ENCODE peak calls at places on chromosomes 13 and 19, in nine cellular contexts. One of them, this sample, is unnamed.

GRCh38 chr19:8897106-8897505 is 64.9 kb downstream of the MBD3L1 start:
- DNase-seq in CD8-positive, alpha-beta T cell: no peak
- DNase-seq in hepatocyte: no peak
- DNase-seq in foreskin fibroblast: no peak
- DNase-seq in SK-N-SH: no peak
- DNase-seq in upper lobe of left lung: no peak
- DNase-seq in H9: no peak
- DNase-seq in psoas muscle: no peak
- DNase-seq in omental fat pad: no peak
- DNase-seq in this sample: no peak

GRCh38 chr13:68323106-68323505 is 1093.0 kb upstream of the PCDH9 start:
- DNase-seq in CD8-positive, alpha-beta T cell: no peak
- DNase-seq in hepatocyte: no peak
- DNase-seq in foreskin fibroblast: no peak
- DNase-seq in SK-N-SH: no peak
- DNase-seq in upper lobe of left lung: no peak
- DNase-seq in H9: no peak
- DNase-seq in psoas muscle: no peak
- DNase-seq in omental fat pad: no peak
- DNase-seq in this sample: no peak

GRCh38 chr13:97125051-97125809 is 96.9 kb upstream of the MBNL2 start:
- DNase-seq in CD8-positive, alpha-beta T cell: no peak
- DNase-seq in hepatocyte: peak; percentile 88
- DNase-seq in foreskin fibroblast: peak; percentile 91
- DNase-seq in SK-N-SH: peak; percentile 50
- DNase-seq in upper lobe of left lung: peak; percentile 55
- DNase-seq in H9: no peak
- DNase-seq in psoas muscle: peak; percentile 43
- DNase-seq in omental fat pad: no peak
- DNase-seq in this sample: peak; percentile 74

GRCh38 chr19:48772503-48772953 is 17.2 kb downstream of the FGF21 start:
- DNase-seq in CD8-positive, alpha-beta T cell: no peak
- DNase-seq in hepatocyte: no peak
- DNase-seq in foreskin fibroblast: peak; percentile 17
- DNase-seq in SK-N-SH: no peak
- DNase-seq in upper lobe of left lung: peak; percentile 80
- DNase-seq in H9: no peak
- DNase-seq in psoas muscle: peak; percentile 73
- DNase-seq in omental fat pad: no peak
- DNase-seq in this sample: no peak

GRCh38 chr13:29908411-29908810 is 58.0 kb upstream of the UBL3 start:
- DNase-seq in CD8-positive, alpha-beta T cell: no peak
- DNase-seq in hepatocyte: no peak
- DNase-seq in foreskin fibroblast: peak; percentile 93
- DNase-seq in SK-N-SH: no peak
- DNase-seq in upper lobe of left lung: no peak
- DNase-seq in H9: no peak
- DNase-seq in psoas muscle: peak; percentile 49
- DNase-seq in omental fat pad: no peak
- DNase-seq in this sample: no peak

GRCh38 chr13:107170270-107170931 is 602.5 kb upstream of the ARGLU1 start:
- DNase-seq in CD8-positive, alpha-beta T cell: no peak
- DNase-seq in hepatocyte: no peak
- DNase-seq in foreskin fibroblast: no peak
- DNase-seq in SK-N-SH: peak; percentile 57
- DNase-seq in upper lobe of left lung: no peak
- DNase-seq in H9: no peak
- DNase-seq in psoas muscle: no peak
- DNase-seq in omental fat pad: no peak
- DNase-seq in this sample: no peak

GRCh38 chr13:48000559-48001126 is 430 bp downstream of the SUCLA2 start:
- DNase-seq in CD8-positive, alpha-beta T cell: no peak
- DNase-seq in hepatocyte: peak; percentile 30
- DNase-seq in foreskin fibroblast: peak; percentile 28
- DNase-seq in SK-N-SH: no peak
- DNase-seq in upper lobe of left lung: peak; percentile 26
- DNase-seq in H9: peak; percentile 52
- DNase-seq in psoas muscle: no peak
- DNase-seq in omental fat pad: no peak
- DNase-seq in this sample: no peak

GRCh38 chr13:29569253-29570057 is 26.0 kb downstream of the SLC7A1 start:
- DNase-seq in CD8-positive, alpha-beta T cell: no peak
- DNase-seq in hepatocyte: no peak
- DNase-seq in foreskin fibroblast: no peak
- DNase-seq in SK-N-SH: peak; percentile 52
- DNase-seq in upper lobe of left lung: no peak
- DNase-seq in H9: no peak
- DNase-seq in psoas muscle: no peak
- DNase-seq in omental fat pad: no peak
- DNase-seq in this sample: no peak

GRCh38 chr19:19292607-19293006 is 19.5 kb upstream of the TM6SF2 start:
- DNase-seq in CD8-positive, alpha-beta T cell: no peak
- DNase-seq in hepatocyte: no peak
- DNase-seq in foreskin fibroblast: no peak
- DNase-seq in SK-N-SH: no peak
- DNase-seq in upper lobe of left lung: no peak
- DNase-seq in H9: no peak
- DNase-seq in psoas muscle: no peak
- DNase-seq in omental fat pad: no peak
- DNase-seq in this sample: no peak

GRCh38 chr19:19294914-19295313 is 21.8 kb upstream of the TM6SF2 start:
- DNase-seq in CD8-positive, alpha-beta T cell: no peak
- DNase-seq in hepatocyte: no peak
- DNase-seq in foreskin fibroblast: no peak
- DNase-seq in SK-N-SH: no peak
- DNase-seq in upper lobe of left lung: no peak
- DNase-seq in H9: no peak
- DNase-seq in psoas muscle: no peak
- DNase-seq in omental fat pad: no peak
- DNase-seq in this sample: no peak

GRCh38 chr19:19300613-19301012 is 19.7 kb downstream of the SUGP1 start:
- DNase-seq in CD8-positive, alpha-beta T cell: no peak
- DNase-seq in hepatocyte: no peak
- DNase-seq in foreskin fibroblast: no peak
- DNase-seq in SK-N-SH: no peak
- DNase-seq in upper lobe of left lung: no peak
- DNase-seq in H9: no peak
- DNase-seq in psoas muscle: no peak
- DNase-seq in omental fat pad: no peak
- DNase-seq in this sample: no peak

GRCh38 chr19:19297759-19298158 is 22.6 kb downstream of the SUGP1 start:
- DNase-seq in CD8-positive, alpha-beta T cell: no peak
- DNase-seq in hepatocyte: no peak
- DNase-seq in foreskin fibroblast: no peak
- DNase-seq in SK-N-SH: peak; percentile 23
- DNase-seq in upper lobe of left lung: no peak
- DNase-seq in H9: no peak
- DNase-seq in psoas muscle: no peak
- DNase-seq in omental fat pad: no peak
- DNase-seq in this sample: no peak

DNA sequence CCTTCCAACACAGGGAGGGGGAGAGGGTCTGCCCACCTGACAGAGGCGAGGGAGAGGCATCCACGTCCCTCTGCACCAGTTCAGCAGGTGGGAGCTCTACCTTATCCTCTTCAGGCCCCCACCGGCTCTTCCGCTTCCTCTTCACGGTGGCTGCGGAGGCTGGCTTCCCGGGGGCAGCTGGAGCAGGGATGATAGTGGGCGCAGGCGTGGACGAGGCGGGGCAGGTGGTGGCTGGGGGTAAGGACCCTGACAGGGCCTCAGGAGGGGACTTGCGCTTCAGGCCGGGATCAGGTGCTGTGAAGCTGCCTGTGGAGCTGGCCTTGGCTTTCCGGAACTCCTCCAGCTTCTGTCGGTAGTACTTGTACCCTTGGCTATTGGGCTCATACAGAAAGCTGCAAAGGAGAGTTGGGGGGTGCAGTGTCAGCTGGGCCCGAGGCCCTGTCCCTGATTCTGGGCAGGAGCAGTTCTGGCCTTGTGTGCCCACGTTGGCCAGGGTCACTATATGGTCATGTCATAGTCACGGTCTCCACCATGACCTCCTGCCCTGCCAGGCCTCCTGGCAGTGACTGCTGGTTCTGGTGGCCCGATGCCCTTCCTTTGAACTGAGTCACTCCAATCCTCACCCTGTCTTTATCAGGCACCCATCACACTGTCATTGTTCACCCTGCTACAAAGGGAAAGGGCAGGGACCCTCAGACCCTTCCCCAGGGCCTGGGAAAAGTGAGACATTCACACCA is 23.2 kb downstream of the SUGP1 start:
- DNase-seq in CD8-positive, alpha-beta T cell: no peak
- DNase-seq in hepatocyte: no peak
- DNase-seq in foreskin fibroblast: no peak
- DNase-seq in SK-N-SH: peak; percentile 11
- DNase-seq in upper lobe of left lung: no peak
- DNase-seq in H9: no peak
- DNase-seq in psoas muscle: no peak
- DNase-seq in omental fat pad: no peak
- DNase-seq in this sample: no peak
- TF ChIP-seq CTCF in CD8-positive, alpha-beta T cell: no peak
- TF ChIP-seq CTCF in hepatocyte: no peak
- TF ChIP-seq CTCF in foreskin fibroblast: no peak
- TF ChIP-seq CTCF in SK-N-SH: no peak
- TF ChIP-seq CTCF in upper lobe of left lung: no peak
- TF ChIP-seq CTCF in H9: no peak
- TF ChIP-seq CTCF in psoas muscle: no peak
- TF ChIP-seq CTCF in omental fat pad: no peak
- TF ChIP-seq CTCF in this sample: no peak

DNA sequence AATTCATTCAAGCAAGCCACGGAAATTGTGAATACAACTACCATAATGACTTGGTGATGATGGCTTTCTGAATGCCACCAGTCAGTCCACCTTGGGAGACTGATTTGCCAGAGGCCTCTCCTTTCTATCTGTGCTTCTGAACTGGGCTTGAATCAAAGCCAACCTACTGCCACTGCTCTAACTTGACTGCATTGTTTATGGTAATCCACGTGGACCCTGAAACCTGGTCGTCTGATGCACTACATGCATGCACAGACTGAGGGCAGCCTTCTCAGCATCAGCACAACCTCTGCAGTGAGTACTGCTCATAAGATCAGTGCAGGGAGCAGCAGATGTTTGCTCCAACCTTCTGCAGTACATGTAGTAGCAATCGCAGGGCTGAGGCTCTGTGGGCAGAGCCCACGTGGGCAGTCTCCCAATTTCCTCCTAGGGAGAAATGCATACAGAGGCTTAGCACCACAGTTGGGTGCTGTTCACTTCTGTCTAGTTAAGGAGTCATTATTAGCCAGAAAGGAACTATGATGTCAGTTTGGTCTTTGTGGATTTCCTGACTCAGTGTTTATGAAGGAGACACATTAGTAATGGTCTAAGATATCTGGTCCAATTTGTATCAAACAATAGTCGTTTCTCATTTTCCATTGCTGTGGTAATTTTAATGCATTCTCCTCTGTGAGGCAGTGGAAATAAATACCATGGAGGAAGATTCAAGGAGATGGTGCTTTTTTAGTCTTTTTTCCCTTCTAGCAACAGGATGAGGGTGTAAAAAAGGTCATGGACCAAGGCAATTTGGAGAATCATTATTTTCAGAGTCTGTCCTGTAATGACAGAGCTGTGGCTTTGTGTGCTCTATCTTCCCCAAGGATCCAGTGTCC is 82.5 kb downstream of the AKAP11 start:
- DNase-seq in CD8-positive, alpha-beta T cell: no peak
- DNase-seq in hepatocyte: peak; percentile 15
- DNase-seq in foreskin fibroblast: peak; percentile 42
- DNase-seq in SK-N-SH: no peak
- DNase-seq in upper lobe of left lung: no peak
- DNase-seq in H9: no peak
- DNase-seq in psoas muscle: no peak
- DNase-seq in omental fat pad: no peak
- DNase-seq in this sample: peak; percentile 41
- TF ChIP-seq CTCF in CD8-positive, alpha-beta T cell: peak; percentile 13
- TF ChIP-seq CTCF in hepatocyte: peak; percentile 14
- TF ChIP-seq CTCF in foreskin fibroblast: no peak
- TF ChIP-seq CTCF in SK-N-SH: no peak
- TF ChIP-seq CTCF in upper lobe of left lung: no peak
- TF ChIP-seq CTCF in H9: peak; percentile 23
- TF ChIP-seq CTCF in psoas muscle: no peak
- TF ChIP-seq CTCF in omental fat pad: no peak
- TF ChIP-seq CTCF in this sample: no peak

GRCh38 chr13:42041017-42041683 is 7.3 kb upstream of the DGKH start:
- DNase-seq in CD8-positive, alpha-beta T cell: no peak
- DNase-seq in hepatocyte: peak; percentile 75
- DNase-seq in foreskin fibroblast: peak; percentile 72
- DNase-seq in SK-N-SH: peak; percentile 76
- DNase-seq in upper lobe of left lung: peak; percentile 40
- DNase-seq in H9: peak; percentile 54
- DNase-seq in psoas muscle: peak; percentile 50
- DNase-seq in omental fat pad: no peak
- DNase-seq in this sample: peak; percentile 61

GRCh38 chr13:42038661-42039456 is 9.6 kb upstream of the DGKH start:
- DNase-seq in CD8-positive, alpha-beta T cell: no peak
- DNase-seq in hepatocyte: no peak
- DNase-seq in foreskin fibroblast: peak; percentile 53
- DNase-seq in SK-N-SH: no peak
- DNase-seq in upper lobe of left lung: no peak
- DNase-seq in H9: no peak
- DNase-seq in psoas muscle: no peak
- DNase-seq in omental fat pad: no peak
- DNase-seq in this sample: no peak

GRCh38 chr13:42039457-42039945 is 8.9 kb upstream of the DGKH start:
- DNase-seq in CD8-positive, alpha-beta T cell: no peak
- DNase-seq in hepatocyte: no peak
- DNase-seq in foreskin fibroblast: no peak
- DNase-seq in SK-N-SH: peak; percentile 24
- DNase-seq in upper lobe of left lung: no peak
- DNase-seq in H9: no peak
- DNase-seq in psoas muscle: no peak
- DNase-seq in omental fat pad: no peak
- DNase-seq in this sample: no peak

GRCh38 chr13:42040730-42041016 is 7.8 kb upstream of the DGKH start:
- DNase-seq in CD8-positive, alpha-beta T cell: no peak
- DNase-seq in hepatocyte: no peak
- DNase-seq in foreskin fibroblast: no peak
- DNase-seq in SK-N-SH: no peak
- DNase-seq in upper lobe of left lung: no peak
- DNase-seq in H9: no peak
- DNase-seq in psoas muscle: no peak
- DNase-seq in omental fat pad: no peak
- DNase-seq in this sample: no peak

DNA sequence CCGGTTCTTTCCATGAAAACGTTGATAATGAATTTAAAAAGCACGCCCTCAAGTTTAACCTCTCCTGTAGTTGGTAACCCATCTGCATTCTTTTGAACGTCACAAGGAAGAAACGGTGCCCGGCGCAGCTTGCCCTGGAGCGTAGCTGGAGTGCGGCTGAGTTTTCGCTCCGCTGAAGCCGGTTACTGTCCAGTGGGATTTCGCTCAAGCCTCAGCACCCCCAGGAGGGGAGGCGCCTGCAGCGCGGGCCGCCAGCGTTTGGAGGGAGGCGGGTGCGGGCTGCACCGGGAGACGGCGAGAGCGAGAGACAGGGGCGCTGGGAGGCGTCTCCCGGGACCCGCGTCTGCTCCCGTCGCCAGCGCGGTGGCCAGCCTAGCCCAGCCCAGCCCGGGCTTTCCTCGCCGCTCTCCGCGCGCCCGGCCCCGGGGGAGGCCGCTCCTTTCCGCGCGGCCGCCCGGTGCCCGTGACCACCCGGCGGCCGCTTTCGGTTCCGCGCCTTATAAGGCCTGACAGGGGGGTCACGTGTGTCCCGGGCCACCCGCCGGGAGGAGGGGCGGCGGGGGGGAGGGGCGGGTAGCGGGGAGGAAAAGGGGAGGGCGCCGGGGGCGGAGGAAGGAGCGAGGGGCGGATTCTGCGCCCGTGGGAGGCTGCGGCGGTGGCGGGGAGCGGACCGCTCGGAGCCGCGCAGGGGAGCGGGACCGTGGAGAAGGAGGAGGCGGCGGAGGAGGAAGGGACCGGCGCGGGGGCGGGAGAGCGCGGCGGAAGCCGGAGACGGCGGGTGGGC is 8.3 kb upstream of the DGKH start:
- DNase-seq in CD8-positive, alpha-beta T cell: peak; percentile 70
- DNase-seq in hepatocyte: peak; percentile 93
- DNase-seq in foreskin fibroblast: peak; percentile 95
- DNase-seq in SK-N-SH: peak; percentile 99
- DNase-seq in upper lobe of left lung: peak; percentile 89
- DNase-seq in H9: peak; percentile 78
- DNase-seq in psoas muscle: peak; percentile 94
- DNase-seq in omental fat pad: peak; percentile 78
- DNase-seq in this sample: peak; percentile 49
- TF ChIP-seq CTCF in CD8-positive, alpha-beta T cell: no peak
- TF ChIP-seq CTCF in hepatocyte: no peak
- TF ChIP-seq CTCF in foreskin fibroblast: no peak
- TF ChIP-seq CTCF in SK-N-SH: no peak
- TF ChIP-seq CTCF in upper lobe of left lung: no peak
- TF ChIP-seq CTCF in H9: no peak
- TF ChIP-seq CTCF in psoas muscle: no peak
- TF ChIP-seq CTCF in omental fat pad: no peak
- TF ChIP-seq CTCF in this sample: peak; percentile 28

GRCh38 chr13:46289260-46289955 is 77.7 kb downstream of the LRRC63 start:
- DNase-seq in CD8-positive, alpha-beta T cell: no peak
- DNase-seq in hepatocyte: no peak
- DNase-seq in foreskin fibroblast: no peak
- DNase-seq in SK-N-SH: no peak
- DNase-seq in upper lobe of left lung: no peak
- DNase-seq in H9: no peak
- DNase-seq in psoas muscle: no peak
- DNase-seq in omental fat pad: no peak
- DNase-seq in this sample: no peak
- TF ChIP-seq CTCF in CD8-positive, alpha-beta T cell: peak; percentile 17
- TF ChIP-seq CTCF in hepatocyte: no peak
- TF ChIP-seq CTCF in foreskin fibroblast: no peak
- TF ChIP-seq CTCF in SK-N-SH: no peak
- TF ChIP-seq CTCF in upper lobe of left lung: no peak
- TF ChIP-seq CTCF in H9: no peak
- TF ChIP-seq CTCF in psoas muscle: no peak
- TF ChIP-seq CTCF in omental fat pad: no peak
- TF ChIP-seq CTCF in this sample: no peak